ENCODE peak calls at places on chromosomes 5 and 9, in four cellular contexts. C is breast epithelium, H is spleen, D is HepG2. E is an unnamed sample.

GRCh38 chr9:129487658-129488483 is 133.0 kb downstream of the C9orf50 start:
- DNase-seq in C (no peak), H (peak), D (no peak), E (no peak)

GRCh38 chr5:44336708-44337107 is 52.5 kb downstream of the FGF10 start:
- DNase-seq in C (no peak), H (no peak), D (no peak), E (no peak)

GRCh38 chr9:34993502-34994428 is 4.2 kb downstream of the DNAJB5 start:
- DNase-seq in C (no peak), H (peak), D (no peak), E (no peak)

GRCh38 chr5:133510634-133511262 is 101.6 kb downstream of the FSTL4 start:
- DNase-seq in C (no peak), H (no peak), D (no peak), E (no peak)

GRCh38 chr9:87077986-87078385 is 130.7 kb upstream of the GAS1 start:
- DNase-seq in C (no peak), H (no peak), D (no peak), E (no peak)

GRCh38 chr5:43658499-43658898 is 55.5 kb downstream of the NNT start:
- DNase-seq in C (no peak), H (no peak), D (no peak), E (no peak)

GRCh38 chr5:176700239-176700847 is 53.1 kb downstream of the TSPAN17 start:
- DNase-seq in C (no peak), H (no peak), D (no peak), E (no peak)

GRCh38 chr5:71658916-71659661 is 60.0 kb upstream of the CARTPT start:
- DNase-seq in C (no peak), H (no peak), D (peak), E (no peak)

GRCh38 chr9:34998266-34998665 is 8.7 kb downstream of the DNAJB5 start:
- DNase-seq in C (no peak), H (no peak), D (no peak), E (no peak)

GRCh38 chr9:133509179-133510083 is 15.3 kb downstream of the MYMK start:
- DNase-seq in C (no peak), H (no peak), D (no peak), E (no peak)

GRCh38 chr9:71783120-71783523 is 14.8 kb upstream of the CEMIP2 start:
- DNase-seq in C (no peak), H (peak), D (peak), E (no peak)

GRCh38 chr5:141872496-141873356 is 5.5 kb downstream of the PCDH1 start:
- DNase-seq in C (no peak), H (peak), D (no peak), E (no peak)

GRCh38 chr5:90518666-90519065 is 10.7 kb downstream of the LYSMD3 start:
- DNase-seq in C (no peak), H (no peak), D (no peak), E (peak)

GRCh38 chr5:58462623-58463230 is 2.8 kb upstream of the PLK2 start:
- DNase-seq in C (no peak), H (no peak), D (peak), E (peak)

GRCh38 chr9:99377790-99378775 is 156.0 kb downstream of the SEC61B start:
- DNase-seq in C (no peak), H (no peak), D (peak), E (no peak)

GRCh38 chr9:35112257-35113020 is 3.2 kb downstream of the ATOSB start:
- DNase-seq in C (no peak), H (no peak), D (no peak), E (no peak)

GRCh38 chr5:174307031-174307408 is 261.5 kb downstream of the NSG2 start:
- DNase-seq in C (no peak), H (no peak), D (no peak), E (no peak)

GRCh38 chr5:26700759-26701384 is 337.5 kb downstream of the CDH9 start:
- DNase-seq in C (no peak), H (no peak), D (peak), E (peak)

GRCh38 chr9:125609744-125610143 is 97.3 kb downstream of the MAPKAP1 start:
- DNase-seq in C (no peak), H (no peak), D (no peak), E (no peak)

GRCh38 chr5:133327946-133328401 is 276.2 kb downstream of the HSPA4 start:
- DNase-seq in C (no peak), H (peak), D (no peak), E (no peak)

GRCh38 chr9:37429441-37430285 is 7.2 kb downstream of the GRHPR start:
- DNase-seq in C (no peak), H (no peak), D (no peak), E (no peak)
- TF ChIP-seq POLR2AphosphoS5 in C (no peak), H (no peak), D (no peak), E (no peak)

DNA sequence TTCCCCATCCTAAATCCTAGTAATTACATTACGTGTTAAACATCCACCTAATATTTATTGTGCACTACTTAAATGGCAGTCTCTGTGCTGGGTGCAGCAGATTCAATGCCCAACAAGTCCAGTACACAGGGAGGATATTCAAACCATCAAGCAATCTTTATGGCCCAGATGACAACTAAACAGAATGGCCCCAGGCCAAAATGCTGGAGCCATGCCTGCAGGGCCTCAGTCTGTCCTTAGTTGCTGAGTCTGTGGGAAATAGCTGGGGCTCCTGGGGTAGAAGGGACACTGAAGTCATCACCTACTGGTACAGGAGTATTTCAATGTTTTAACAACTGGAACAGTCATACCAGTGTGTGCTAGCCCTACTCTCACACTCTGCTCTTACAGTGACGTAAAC is 153.5 kb downstream of the ZNF608 start:
- DNase-seq in C (no peak), H (no peak), D (no peak), E (no peak)
- H3K27ac ChIP-seq in C (no peak), H (no peak), D (no peak), E (no peak)

GRCh38 chr9:95157491-95158151 is 159.9 kb downstream of the FANCC start:
- DNase-seq in C (no peak), H (no peak), D (peak), E (peak)
- TF ChIP-seq POLR2AphosphoS5 in C (no peak), H (peak), D (no peak), E (no peak)

GRCh38 chr9:88694625-88695024 is 159.6 kb downstream of the NXNL2 start:
- DNase-seq in C (no peak), H (no peak), D (no peak), E (no peak)
- H3K27ac ChIP-seq in C (no peak), H (no peak), D (no peak), E (no peak)

GRCh38 chr9:88739373-88739772 is 204.4 kb downstream of the NXNL2 start:
- DNase-seq in C (no peak), H (no peak), D (no peak), E (no peak)

GRCh38 chr9:88741335-88741734 is 206.4 kb downstream of the NXNL2 start:
- DNase-seq in C (no peak), H (no peak), D (peak), E (no peak)

GRCh38 chr9:88745281-88746001 is 210.5 kb downstream of the NXNL2 start:
- DNase-seq in C (no peak), H (peak), D (no peak), E (no peak)

GRCh38 chr9:88740844-88741243 is 205.9 kb downstream of the NXNL2 start:
- DNase-seq in C (no peak), H (no peak), D (no peak), E (no peak)

GRCh38 chr9:88742483-88742882 is 207.5 kb downstream of the NXNL2 start:
- DNase-seq in C (no peak), H (no peak), D (no peak), E (no peak)
- TF ChIP-seq POLR2AphosphoS5 in C (no peak), H (no peak), D (no peak), E (no peak)